ENCODE peak calls at places on chromosomes 1 and 21, in ten cellular contexts. C is COR-L47, W is H4, U is transverse colon, X is AG09319, Z is fibroblast of the conjunctiva, D is Kasumi-1, B is HTR-8/SVneo, J is cerebellum, S is NAMALWA. Q is an unnamed sample.

GRCh38 chr1:13505020-13505419 is 8.8 kb downstream of the LRRC38 start:
- DNase-seq in C (no peak), W (no peak), U (no peak), X (no peak), Z (no peak), D (no peak), B (no peak), J (no peak), S (no peak), Q (no peak)

GRCh38 chr1:150530491-150531159 is 15.1 kb downstream of the FALEC start:
- DNase-seq in C (no peak), W (no peak), U (no peak), X (no peak), Z (no peak), D (no peak), B (no peak), J (no peak), S (no peak), Q (no peak)

GRCh38 chr1:24248859-24249258 is 61.8 kb upstream of the IFNLR1 start:
- DNase-seq in C (no peak), W (no peak), U (no peak), X (no peak), Z (no peak), D (no peak), B (no peak), J (no peak), S (peak), Q (no peak)

GRCh38 chr1:155166373-155167165 is 6.5 kb downstream of the KRTCAP2 start:
- DNase-seq in C (peak), W (no peak), U (peak), X (no peak), Z (no peak), D (peak), B (no peak), J (no peak), S (peak), Q (no peak)

GRCh38 chr1:36673207-36673606 is 190.5 kb upstream of the CSF3R start:
- DNase-seq in C (peak), W (no peak), U (no peak), X (no peak), Z (no peak), D (no peak), B (no peak), J (no peak), S (no peak), Q (no peak)

GRCh38 chr1:177812650-177813049 is 157.2 kb downstream of the SEC16B start:
- DNase-seq in C (no peak), W (no peak), U (no peak), X (no peak), Z (no peak), D (no peak), B (no peak), J (no peak), S (no peak), Q (no peak)

GRCh38 chr1:45585496-45586075 is 1.7 kb downstream of the NASP start:
- DNase-seq in C (no peak), W (no peak), U (no peak), X (no peak), Z (no peak), D (no peak), B (no peak), J (no peak), S (no peak), Q (no peak)

GRCh38 chr1:95171270-95172245 is 54.4 kb downstream of the TLCD4 start:
- DNase-seq in C (no peak), W (no peak), U (no peak), X (no peak), Z (no peak), D (no peak), B (no peak), J (peak), S (no peak), Q (no peak)

GRCh38 chr21:34128674-34129038 is 55.3 kb downstream of the MRPS6 start:
- DNase-seq in C (no peak), W (no peak), U (no peak), X (no peak), Z (no peak), D (no peak), B (no peak), J (no peak), S (no peak), Q (no peak)

GRCh38 chr1:58929667-58930325 is 145.9 kb upstream of the JUN start:
- DNase-seq in C (no peak), W (no peak), U (peak), X (no peak), Z (no peak), D (no peak), B (no peak), J (no peak), S (no peak), Q (no peak)

GRCh38 chr1:185096531-185096930 is 51.2 kb downstream of the RNF2 start:
- DNase-seq in C (no peak), W (no peak), U (no peak), X (no peak), Z (no peak), D (no peak), B (no peak), J (no peak), S (no peak), Q (no peak)

GRCh38 chr1:63774617-63775417 is 1.0 kb downstream of the ROR1 start:
- DNase-seq in C (no peak), W (no peak), U (peak), X (no peak), Z (no peak), D (no peak), B (peak), J (peak), S (peak), Q (peak)

GRCh38 chr1:177645491-177645890 is 324.4 kb downstream of the SEC16B start:
- DNase-seq in C (no peak), W (no peak), U (no peak), X (no peak), Z (no peak), D (no peak), B (no peak), J (no peak), S (no peak), Q (no peak)

GRCh38 chr1:238647877-238648276 is 738.5 kb upstream of the CHRM3 start:
- DNase-seq in C (no peak), W (peak), U (no peak), X (no peak), Z (peak), D (peak), B (peak), J (no peak), S (no peak), Q (no peak)

GRCh38 chr1:159829822-159830455 is 3.3 kb downstream of the SLAMF8 start:
- DNase-seq in C (no peak), W (peak), U (no peak), X (peak), Z (peak), D (no peak), B (no peak), J (no peak), S (no peak), Q (no peak)

GRCh38 chr1:9413143-9413876 is 120.6 kb downstream of the SPSB1 start:
- DNase-seq in C (no peak), W (peak), U (peak), X (peak), Z (peak), D (no peak), B (peak), J (no peak), S (peak), Q (peak)

GRCh38 chr1:65762081-65762862 is 30.4 kb upstream of the PDE4B start:
- DNase-seq in C (no peak), W (peak), U (no peak), X (no peak), Z (no peak), D (no peak), B (no peak), J (no peak), S (no peak), Q (no peak)

GRCh38 chr1:223702735-223703667 is 9.3 kb upstream of the CAPN2 start:
- DNase-seq in C (no peak), W (peak), U (no peak), X (no peak), Z (no peak), D (no peak), B (no peak), J (no peak), S (no peak), Q (no peak)

GRCh38 chr1:168100315-168101002 is 36.3 kb downstream of the GPR161 start:
- DNase-seq in C (no peak), W (no peak), U (no peak), X (no peak), Z (no peak), D (no peak), B (no peak), J (no peak), S (no peak), Q (no peak)

GRCh38 chr1:55233149-55233777 is 18.1 kb upstream of the USP24 start:
- DNase-seq in C (no peak), W (peak), U (no peak), X (no peak), Z (no peak), D (no peak), B (no peak), J (no peak), S (no peak), Q (no peak)

GRCh38 chr1:25858494-25858893 is 763 bp downstream of the AUNIP start:
- DNase-seq in C (no peak), W (no peak), U (no peak), X (no peak), Z (no peak), D (peak), B (no peak), J (no peak), S (peak), Q (no peak)

GRCh38 chr21:42216726-42217572 is 2.0 kb upstream of the ABCG1 start:
- DNase-seq in C (no peak), W (no peak), U (no peak), X (no peak), Z (no peak), D (no peak), B (no peak), J (no peak), S (no peak), Q (no peak)

GRCh38 chr1:248872752-248873408 is 14.0 kb upstream of the ZNF692 start:
- DNase-seq in C (peak), W (peak), U (peak), X (peak), Z (peak), D (peak), B (peak), J (peak), S (peak), Q (no peak)

GRCh38 chr1:7136166-7136953 is 351.1 kb downstream of the CAMTA1 start:
- DNase-seq in C (no peak), W (no peak), U (no peak), X (no peak), Z (no peak), D (no peak), B (no peak), J (no peak), S (no peak), Q (no peak)

GRCh38 chr1:157154940-157155514 is 16.8 kb upstream of the ETV3 start:
- DNase-seq in C (no peak), W (no peak), U (peak), X (no peak), Z (peak), D (peak), B (no peak), J (no peak), S (no peak), Q (no peak)

GRCh38 chr1:246142320-246142893 is 364.7 kb downstream of the SMYD3 start:
- DNase-seq in C (no peak), W (peak), U (no peak), X (peak), Z (peak), D (no peak), B (peak), J (no peak), S (no peak), Q (no peak)

GRCh38 chr1:70017770-70018169 is 187.6 kb downstream of the LRRC40 start:
- DNase-seq in C (no peak), W (no peak), U (no peak), X (no peak), Z (no peak), D (no peak), B (no peak), J (no peak), S (no peak), Q (no peak)

GRCh38 chr1:155166006-155166372 is 7.1 kb downstream of the KRTCAP2 start:
- DNase-seq in C (no peak), W (no peak), U (no peak), X (no peak), Z (no peak), D (no peak), B (no peak), J (no peak), S (no peak), Q (no peak)

GRCh38 chr1:12065872-12066271 is 2.8 kb downstream of the TNFRSF8 start:
- DNase-seq in C (no peak), W (no peak), U (no peak), X (no peak), Z (no peak), D (no peak), B (no peak), J (no peak), S (no peak), Q (peak)

GRCh38 chr21:36092676-36093075 is 22.9 kb downstream of the CBR1 start:
- DNase-seq in C (no peak), W (no peak), U (no peak), X (no peak), Z (no peak), D (no peak), B (no peak), J (no peak), S (no peak), Q (no peak)

GRCh38 chr1:111967886-111968285 is 21.6 kb downstream of the KCND3 start:
- DNase-seq in C (no peak), W (no peak), U (no peak), X (no peak), Z (no peak), D (no peak), B (no peak), J (no peak), S (no peak), Q (no peak)

GRCh38 chr1:204190212-204191211 is 5.8 kb downstream of the KISS1 start:
- DNase-seq in C (no peak), W (no peak), U (peak), X (no peak), Z (no peak), D (peak), B (no peak), J (no peak), S (no peak), Q (no peak)